ENCODE peak calls at places on chromosome 10, in six cellular contexts. One of them, this sample, is unnamed.

GRCh38 chr10:75234017-75234682 is 1.6 kb downstream of the COMTD1 start:
- DNase-seq in OCI-LY7: peak; percentile 94
- DNase-seq in neural progenitor cell: peak; percentile 96
- DNase-seq in HCT116: peak; percentile 87
- DNase-seq in GM23248: peak; percentile 96
- DNase-seq in hepatocyte: peak; percentile 97
- DNase-seq in this sample: peak; percentile 93

GRCh38 chr10:100767428-100767779 is 22.0 kb downstream of the PAX2 start:
- DNase-seq in OCI-LY7: no peak
- DNase-seq in neural progenitor cell: no peak
- DNase-seq in HCT116: no peak
- DNase-seq in GM23248: no peak
- DNase-seq in hepatocyte: no peak
- DNase-seq in this sample: no peak

GRCh38 chr10:125624800-125625199 is 58.2 kb downstream of the TEX36 start:
- DNase-seq in OCI-LY7: no peak
- DNase-seq in neural progenitor cell: no peak
- DNase-seq in HCT116: no peak
- DNase-seq in GM23248: no peak
- DNase-seq in hepatocyte: no peak
- DNase-seq in this sample: no peak

GRCh38 chr10:80137031-80137712 is 4.6 kb downstream of the PLAC9 start:
- DNase-seq in OCI-LY7: no peak
- DNase-seq in neural progenitor cell: peak; percentile 11
- DNase-seq in HCT116: no peak
- DNase-seq in GM23248: peak; percentile 89
- DNase-seq in hepatocyte: peak; percentile 61
- DNase-seq in this sample: no peak

GRCh38 chr10:101145750-101146391 is 14.8 kb downstream of the TLX1 start:
- DNase-seq in OCI-LY7: no peak
- DNase-seq in neural progenitor cell: no peak
- DNase-seq in HCT116: no peak
- DNase-seq in GM23248: peak; percentile 22
- DNase-seq in hepatocyte: no peak
- DNase-seq in this sample: no peak

GRCh38 chr10:112528235-112528634 is 81.2 kb downstream of the VTI1A start:
- DNase-seq in OCI-LY7: no peak
- DNase-seq in neural progenitor cell: no peak
- DNase-seq in HCT116: no peak
- DNase-seq in GM23248: no peak
- DNase-seq in hepatocyte: no peak
- DNase-seq in this sample: no peak

GRCh38 chr10:78568664-78569063 is 500.1 kb upstream of the ZMIZ1 start:
- DNase-seq in OCI-LY7: no peak
- DNase-seq in neural progenitor cell: no peak
- DNase-seq in HCT116: no peak
- DNase-seq in GM23248: no peak
- DNase-seq in hepatocyte: no peak
- DNase-seq in this sample: no peak

GRCh38 chr10:132845780-132846595 is 60.0 kb upstream of the NKX6-2 start:
- DNase-seq in OCI-LY7: no peak
- DNase-seq in neural progenitor cell: no peak
- DNase-seq in HCT116: no peak
- DNase-seq in GM23248: no peak
- DNase-seq in hepatocyte: no peak
- DNase-seq in this sample: no peak

GRCh38 chr10:35447693-35448407 is 111.5 kb downstream of the CCNY start:
- DNase-seq in OCI-LY7: no peak
- DNase-seq in neural progenitor cell: peak; percentile 32
- DNase-seq in HCT116: peak; percentile 10
- DNase-seq in GM23248: peak; percentile 70
- DNase-seq in hepatocyte: no peak
- DNase-seq in this sample: no peak

GRCh38 chr10:97611473-97611872 is 21.8 kb downstream of the MORN4 start:
- DNase-seq in OCI-LY7: no peak
- DNase-seq in neural progenitor cell: no peak
- DNase-seq in HCT116: no peak
- DNase-seq in GM23248: no peak
- DNase-seq in hepatocyte: no peak
- DNase-seq in this sample: no peak

GRCh38 chr10:4810093-4810492 is 15.9 kb upstream of the AKR1E2 start:
- DNase-seq in OCI-LY7: no peak
- DNase-seq in neural progenitor cell: no peak
- DNase-seq in HCT116: no peak
- DNase-seq in GM23248: no peak
- DNase-seq in hepatocyte: no peak
- DNase-seq in this sample: no peak

GRCh38 chr10:69838853-69839252 is 37.1 kb downstream of the COL13A1 start:
- DNase-seq in OCI-LY7: no peak
- DNase-seq in neural progenitor cell: no peak
- DNase-seq in HCT116: no peak
- DNase-seq in GM23248: peak; percentile 45
- DNase-seq in hepatocyte: no peak
- DNase-seq in this sample: no peak

GRCh38 chr10:104065748-104066147 is 19.9 kb downstream of the COL17A1 start:
- DNase-seq in OCI-LY7: no peak
- DNase-seq in neural progenitor cell: no peak
- DNase-seq in HCT116: no peak
- DNase-seq in GM23248: no peak
- DNase-seq in hepatocyte: no peak
- DNase-seq in this sample: no peak

GRCh38 chr10:34049469-34049868 is 715.0 kb upstream of the NRP1 start:
- DNase-seq in OCI-LY7: no peak
- DNase-seq in neural progenitor cell: no peak
- DNase-seq in HCT116: no peak
- DNase-seq in GM23248: peak; percentile 13
- DNase-seq in hepatocyte: no peak
- DNase-seq in this sample: no peak

GRCh38 chr10:511101-511848 is 178.2 kb downstream of the DIP2C start:
- DNase-seq in OCI-LY7: peak; percentile 91
- DNase-seq in neural progenitor cell: peak; percentile 94
- DNase-seq in HCT116: peak; percentile 83
- DNase-seq in GM23248: peak; percentile 92
- DNase-seq in hepatocyte: peak; percentile 96
- DNase-seq in this sample: peak; percentile 78

GRCh38 chr10:45006631-45007030 is 5.9 kb downstream of the ZNF22 start:
- DNase-seq in OCI-LY7: no peak
- DNase-seq in neural progenitor cell: no peak
- DNase-seq in HCT116: no peak
- DNase-seq in GM23248: no peak
- DNase-seq in hepatocyte: no peak
- DNase-seq in this sample: no peak

GRCh38 chr10:103559776-103560175 is 66.3 kb downstream of the NEURL1 start:
- DNase-seq in OCI-LY7: no peak
- DNase-seq in neural progenitor cell: no peak
- DNase-seq in HCT116: no peak
- DNase-seq in GM23248: no peak
- DNase-seq in hepatocyte: no peak
- DNase-seq in this sample: no peak

GRCh38 chr10:29837586-29837985 is 202.8 kb upstream of the SVIL start:
- DNase-seq in OCI-LY7: no peak
- DNase-seq in neural progenitor cell: no peak
- DNase-seq in HCT116: no peak
- DNase-seq in GM23248: no peak
- DNase-seq in hepatocyte: no peak
- DNase-seq in this sample: no peak

GRCh38 chr10:29840516-29841276 is 205.9 kb upstream of the SVIL start:
- DNase-seq in OCI-LY7: no peak
- DNase-seq in neural progenitor cell: no peak
- DNase-seq in HCT116: no peak
- DNase-seq in GM23248: no peak
- DNase-seq in hepatocyte: no peak
- DNase-seq in this sample: no peak

GRCh38 chr10:29836396-29836795 is 201.6 kb upstream of the SVIL start:
- DNase-seq in OCI-LY7: no peak
- DNase-seq in neural progenitor cell: no peak
- DNase-seq in HCT116: no peak
- DNase-seq in GM23248: no peak
- DNase-seq in hepatocyte: no peak
- DNase-seq in this sample: no peak

GRCh38 chr10:29839826-29840515 is 205.2 kb upstream of the SVIL start:
- DNase-seq in OCI-LY7: no peak
- DNase-seq in neural progenitor cell: no peak
- DNase-seq in HCT116: no peak
- DNase-seq in GM23248: no peak
- DNase-seq in hepatocyte: peak; percentile 54
- DNase-seq in this sample: no peak

GRCh38 chr10:29838529-29838928 is 203.8 kb upstream of the SVIL start:
- DNase-seq in OCI-LY7: no peak
- DNase-seq in neural progenitor cell: no peak
- DNase-seq in HCT116: no peak
- DNase-seq in GM23248: no peak
- DNase-seq in hepatocyte: no peak
- DNase-seq in this sample: no peak
- TF ChIP-seq EZH2phosphoT487 in OCI-LY7: no peak
- TF ChIP-seq EZH2phosphoT487 in neural progenitor cell: no peak
- TF ChIP-seq EZH2phosphoT487 in HCT116: no peak
- TF ChIP-seq EZH2phosphoT487 in GM23248: no peak
- TF ChIP-seq EZH2phosphoT487 in hepatocyte: no peak
- TF ChIP-seq EZH2phosphoT487 in this sample: no peak

DNA sequence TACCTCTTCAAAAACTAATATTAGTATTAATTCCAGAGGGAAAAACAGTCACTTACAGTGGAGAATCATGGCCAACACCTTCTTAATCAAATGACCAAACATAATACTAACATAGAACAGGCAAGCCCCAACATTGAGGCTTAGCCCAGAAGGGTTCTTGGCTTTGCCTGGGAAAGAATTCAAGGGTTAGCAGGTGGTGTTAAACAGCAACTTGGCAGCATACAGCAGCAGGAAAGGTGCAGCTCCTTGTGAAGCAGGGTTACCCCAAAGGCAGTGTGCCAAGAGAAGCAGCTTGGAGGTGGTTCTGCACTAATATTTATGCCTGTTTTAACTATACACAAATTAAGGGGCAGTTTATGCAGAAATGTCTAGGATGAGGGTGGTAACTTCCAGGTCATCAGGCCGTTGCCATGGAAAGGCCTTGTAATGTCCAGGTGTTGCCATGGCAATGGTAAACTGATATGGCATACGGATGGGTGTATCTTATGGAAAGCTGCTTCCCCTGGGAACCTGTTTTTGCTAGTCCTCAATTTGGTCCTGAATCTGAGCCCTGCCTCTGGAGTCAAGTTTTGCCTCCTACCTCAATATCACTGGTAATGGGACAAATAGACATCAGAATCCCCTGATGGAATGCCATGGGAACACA is 27.2 kb upstream of the BEND7 start:
- DNase-seq in OCI-LY7: no peak
- DNase-seq in neural progenitor cell: peak; percentile 4
- DNase-seq in HCT116: no peak
- DNase-seq in GM23248: no peak
- DNase-seq in hepatocyte: no peak
- DNase-seq in this sample: no peak
- TF ChIP-seq EZH2phosphoT487 in OCI-LY7: no peak
- TF ChIP-seq EZH2phosphoT487 in neural progenitor cell: no peak
- TF ChIP-seq EZH2phosphoT487 in HCT116: no peak
- TF ChIP-seq EZH2phosphoT487 in GM23248: no peak
- TF ChIP-seq EZH2phosphoT487 in hepatocyte: no peak
- TF ChIP-seq EZH2phosphoT487 in this sample: no peak

GRCh38 chr10:128263891-128264688 is 137.9 kb upstream of the MKI67 start:
- DNase-seq in OCI-LY7: peak; percentile 41
- DNase-seq in neural progenitor cell: peak; percentile 82
- DNase-seq in HCT116: peak; percentile 58
- DNase-seq in GM23248: peak; percentile 71
- DNase-seq in hepatocyte: peak; percentile 82
- DNase-seq in this sample: peak; percentile 72

GRCh38 chr10:128265596-128265995 is 139.4 kb upstream of the MKI67 start:
- DNase-seq in OCI-LY7: no peak
- DNase-seq in neural progenitor cell: no peak
- DNase-seq in HCT116: no peak
- DNase-seq in GM23248: no peak
- DNase-seq in hepatocyte: no peak
- DNase-seq in this sample: no peak

GRCh38 chr10:128267581-128267980 is 141.4 kb upstream of the MKI67 start:
- DNase-seq in OCI-LY7: no peak
- DNase-seq in neural progenitor cell: no peak
- DNase-seq in HCT116: no peak
- DNase-seq in GM23248: no peak
- DNase-seq in hepatocyte: no peak
- DNase-seq in this sample: no peak

DNA sequence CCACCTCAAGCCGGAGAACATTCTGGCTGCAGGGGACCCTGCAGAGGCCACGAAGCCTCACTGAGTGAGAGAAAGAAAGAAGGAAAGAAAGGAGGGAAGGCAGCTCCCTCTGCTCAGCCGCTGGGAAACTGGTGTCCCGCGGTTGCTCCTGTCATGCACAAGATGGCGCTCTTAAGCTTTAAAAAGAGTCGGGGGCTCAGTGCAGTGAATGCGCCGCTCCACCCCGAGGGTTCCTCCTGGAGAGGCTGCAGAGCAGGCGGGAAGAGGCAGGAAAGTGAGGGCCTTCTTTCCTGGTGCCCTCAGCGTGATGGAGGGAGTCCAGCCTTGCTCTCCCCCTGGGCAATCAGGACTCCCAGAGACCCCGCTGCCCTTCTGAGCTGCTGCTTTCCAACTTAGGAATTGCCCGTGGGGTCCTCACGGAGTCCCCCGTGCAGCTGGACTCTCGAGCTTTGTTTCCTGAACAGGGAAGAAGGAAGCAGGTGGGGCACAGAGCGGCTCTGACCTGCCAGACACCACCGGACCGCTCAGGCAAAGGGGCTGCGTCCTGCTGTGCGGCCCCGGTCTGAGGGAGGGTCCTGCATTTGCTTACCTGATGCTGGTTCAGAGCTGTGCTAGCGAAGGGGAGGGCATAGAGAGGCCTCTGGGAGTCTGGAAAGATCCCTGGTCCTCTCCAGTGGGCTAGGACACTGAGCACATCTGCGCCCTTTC is 141.9 kb upstream of the MKI67 start:
- DNase-seq in OCI-LY7: peak; percentile 24
- DNase-seq in neural progenitor cell: peak; percentile 92
- DNase-seq in HCT116: peak; percentile 31
- DNase-seq in GM23248: peak; percentile 48
- DNase-seq in hepatocyte: peak; percentile 85
- DNase-seq in this sample: peak; percentile 58
- TF ChIP-seq EZH2phosphoT487 in OCI-LY7: no peak
- TF ChIP-seq EZH2phosphoT487 in neural progenitor cell: no peak
- TF ChIP-seq EZH2phosphoT487 in HCT116: no peak
- TF ChIP-seq EZH2phosphoT487 in GM23248: no peak
- TF ChIP-seq EZH2phosphoT487 in hepatocyte: no peak
- TF ChIP-seq EZH2phosphoT487 in this sample: no peak

GRCh38 chr10:11908536-11908935 is 85.4 kb downstream of the PROSER2 start:
- DNase-seq in OCI-LY7: no peak
- DNase-seq in neural progenitor cell: no peak
- DNase-seq in HCT116: no peak
- DNase-seq in GM23248: no peak
- DNase-seq in hepatocyte: no peak
- DNase-seq in this sample: no peak

GRCh38 chr10:11908991-11909390 is 85.8 kb downstream of the PROSER2 start:
- DNase-seq in OCI-LY7: no peak
- DNase-seq in neural progenitor cell: no peak
- DNase-seq in HCT116: no peak
- DNase-seq in GM23248: no peak
- DNase-seq in hepatocyte: no peak
- DNase-seq in this sample: no peak

GRCh38 chr10:11909618-11910017 is 86.5 kb downstream of the PROSER2 start:
- DNase-seq in OCI-LY7: no peak
- DNase-seq in neural progenitor cell: no peak
- DNase-seq in HCT116: no peak
- DNase-seq in GM23248: no peak
- DNase-seq in hepatocyte: no peak
- DNase-seq in this sample: no peak

GRCh38 chr10:11907914-11908313 is 84.8 kb downstream of the PROSER2 start:
- DNase-seq in OCI-LY7: no peak
- DNase-seq in neural progenitor cell: no peak
- DNase-seq in HCT116: no peak
- DNase-seq in GM23248: no peak
- DNase-seq in hepatocyte: no peak
- DNase-seq in this sample: no peak

GRCh38 chr10:11910102-11910501 is 86.9 kb downstream of the PROSER2 start:
- DNase-seq in OCI-LY7: no peak
- DNase-seq in neural progenitor cell: no peak
- DNase-seq in HCT116: no peak
- DNase-seq in GM23248: no peak
- DNase-seq in hepatocyte: no peak
- DNase-seq in this sample: no peak
- TF ChIP-seq EZH2phosphoT487 in OCI-LY7: no peak
- TF ChIP-seq EZH2phosphoT487 in neural progenitor cell: no peak
- TF ChIP-seq EZH2phosphoT487 in HCT116: no peak
- TF ChIP-seq EZH2phosphoT487 in GM23248: no peak
- TF ChIP-seq EZH2phosphoT487 in hepatocyte: no peak
- TF ChIP-seq EZH2phosphoT487 in this sample: no peak

This sample was measured in MM.1S.